ENCODE peak calls at places on chromosomes 2 and 18, in seven cellular contexts. One of them, this sample, is unnamed.

GRCh38 chr2:45944075-45944474 is 292.6 kb downstream of the PRKCE start:
- DNase-seq in H1: no peak
- DNase-seq in IMR-90: peak
- DNase-seq in mesenchymal stem cell: peak
- DNase-seq in trophoblast cell: peak
- DNase-seq in H9: no peak
- DNase-seq in neuronal stem cell: no peak
- DNase-seq in this sample: peak

GRCh38 chr18:79877163-79878091 is 74.0 kb downstream of the SLC66A2 start:
- DNase-seq in H1: no peak
- DNase-seq in H9: peak
- DNase-seq in trophoblast cell: no peak
- DNase-seq in IMR-90: no peak
- DNase-seq in mesenchymal stem cell: no peak
- DNase-seq in neuronal stem cell: no peak
- DNase-seq in this sample: peak

GRCh38 chr2:161206491-161207032 is 46.3 kb downstream of the TANK start:
- DNase-seq in trophoblast cell: no peak
- DNase-seq in mesenchymal stem cell: no peak
- DNase-seq in neuronal stem cell: no peak
- DNase-seq in IMR-90: no peak
- DNase-seq in H9: no peak
- DNase-seq in H1: no peak
- DNase-seq in this sample: no peak

GRCh38 chr2:29322011-29322410 is 206.8 kb downstream of the CLIP4 start:
- DNase-seq in H1: no peak
- DNase-seq in neuronal stem cell: no peak
- DNase-seq in trophoblast cell: no peak
- DNase-seq in H9: no peak
- DNase-seq in mesenchymal stem cell: no peak
- DNase-seq in IMR-90: no peak
- DNase-seq in this sample: no peak

GRCh38 chr18:28854964-28855363 is 678.0 kb upstream of the CDH2 start:
- DNase-seq in H1: no peak
- DNase-seq in IMR-90: peak
- DNase-seq in neuronal stem cell: no peak
- DNase-seq in H9: no peak
- DNase-seq in trophoblast cell: no peak
- DNase-seq in mesenchymal stem cell: peak
- DNase-seq in this sample: peak

GRCh38 chr18:75916641-75916982 is 489.1 kb upstream of the SMIM21 start:
- DNase-seq in H9: no peak
- DNase-seq in trophoblast cell: no peak
- DNase-seq in neuronal stem cell: no peak
- DNase-seq in mesenchymal stem cell: no peak
- DNase-seq in H1: no peak
- DNase-seq in IMR-90: no peak
- DNase-seq in this sample: no peak

GRCh38 chr2:199543606-199544172 is 86.0 kb upstream of the SATB2 start:
- DNase-seq in H1: no peak
- DNase-seq in trophoblast cell: no peak
- DNase-seq in mesenchymal stem cell: no peak
- DNase-seq in IMR-90: no peak
- DNase-seq in H9: no peak
- DNase-seq in neuronal stem cell: no peak
- DNase-seq in this sample: no peak

GRCh38 chr2:127355407-127356008 is 32.3 kb downstream of the MAP3K2 start:
- DNase-seq in H9: no peak
- DNase-seq in mesenchymal stem cell: peak
- DNase-seq in neuronal stem cell: no peak
- DNase-seq in H1: no peak
- DNase-seq in IMR-90: no peak
- DNase-seq in trophoblast cell: peak
- DNase-seq in this sample: peak

GRCh38 chr2:240435955-240436625 is 627 bp downstream of the GPC1 start:
- DNase-seq in trophoblast cell: peak
- DNase-seq in H9: no peak
- DNase-seq in IMR-90: peak
- DNase-seq in H1: no peak
- DNase-seq in neuronal stem cell: no peak
- DNase-seq in mesenchymal stem cell: peak
- DNase-seq in this sample: peak

GRCh38 chr2:179985163-179985820 is 21.8 kb downstream of the CWC22 start:
- DNase-seq in IMR-90: no peak
- DNase-seq in neuronal stem cell: no peak
- DNase-seq in H9: no peak
- DNase-seq in trophoblast cell: no peak
- DNase-seq in H1: no peak
- DNase-seq in mesenchymal stem cell: no peak
- DNase-seq in this sample: no peak

GRCh38 chr18:13513015-13513414 is 213.3 kb downstream of the FAM210A start:
- DNase-seq in trophoblast cell: no peak
- DNase-seq in IMR-90: no peak
- DNase-seq in mesenchymal stem cell: no peak
- DNase-seq in H9: no peak
- DNase-seq in neuronal stem cell: no peak
- DNase-seq in H1: no peak
- DNase-seq in this sample: peak

GRCh38 chr2:136022747-136023146 is 37.3 kb upstream of the DARS1 start:
- DNase-seq in IMR-90: no peak
- DNase-seq in neuronal stem cell: no peak
- DNase-seq in mesenchymal stem cell: peak
- DNase-seq in H1: no peak
- DNase-seq in H9: no peak
- DNase-seq in trophoblast cell: peak
- DNase-seq in this sample: no peak

GRCh38 chr2:136023416-136023815 is 38.0 kb upstream of the DARS1 start:
- DNase-seq in IMR-90: no peak
- DNase-seq in mesenchymal stem cell: no peak
- DNase-seq in H1: no peak
- DNase-seq in H9: no peak
- DNase-seq in trophoblast cell: no peak
- DNase-seq in neuronal stem cell: no peak
- DNase-seq in this sample: no peak

GRCh38 chr2:136025057-136025973 is 39.9 kb upstream of the DARS1 start:
- DNase-seq in H9: peak
- DNase-seq in mesenchymal stem cell: peak
- DNase-seq in IMR-90: peak
- DNase-seq in neuronal stem cell: peak
- DNase-seq in H1: peak
- DNase-seq in trophoblast cell: peak
- DNase-seq in this sample: peak

GRCh38 chr2:136024616-136025015 is 39.2 kb upstream of the DARS1 start:
- DNase-seq in IMR-90: peak
- DNase-seq in mesenchymal stem cell: no peak
- DNase-seq in H1: no peak
- DNase-seq in H9: no peak
- DNase-seq in trophoblast cell: peak
- DNase-seq in neuronal stem cell: no peak
- DNase-seq in this sample: no peak

GRCh38 chr2:136024185-136024584 is 38.8 kb upstream of the DARS1 start:
- DNase-seq in neuronal stem cell: no peak
- DNase-seq in mesenchymal stem cell: no peak
- DNase-seq in IMR-90: no peak
- DNase-seq in H9: no peak
- DNase-seq in H1: no peak
- DNase-seq in trophoblast cell: no peak
- DNase-seq in this sample: no peak
- H2BK120ac ChIP-seq in neuronal stem cell: no peak
- H2BK120ac ChIP-seq in mesenchymal stem cell: no peak
- H2BK120ac ChIP-seq in IMR-90: no peak
- H2BK120ac ChIP-seq in H9: no peak
- H2BK120ac ChIP-seq in H1: no peak
- H2BK120ac ChIP-seq in trophoblast cell: no peak
- H2BK120ac ChIP-seq in this sample: no peak

GRCh38 chr2:38201784-38202183 is 125.8 kb upstream of the CYP1B1 start:
- DNase-seq in H1: no peak
- DNase-seq in trophoblast cell: no peak
- DNase-seq in mesenchymal stem cell: peak
- DNase-seq in H9: no peak
- DNase-seq in IMR-90: peak
- DNase-seq in neuronal stem cell: no peak
- DNase-seq in this sample: no peak
- H2BK120ac ChIP-seq in H1: no peak
- H2BK120ac ChIP-seq in trophoblast cell: no peak
- H2BK120ac ChIP-seq in mesenchymal stem cell: no peak
- H2BK120ac ChIP-seq in H9: no peak
- H2BK120ac ChIP-seq in IMR-90: no peak
- H2BK120ac ChIP-seq in neuronal stem cell: no peak
- H2BK120ac ChIP-seq in this sample: no peak

GRCh38 chr18:31102020-31102684 is at the start of gene DSC2:
- DNase-seq in H1: peak
- DNase-seq in neuronal stem cell: peak
- DNase-seq in mesenchymal stem cell: peak
- DNase-seq in trophoblast cell: peak
- DNase-seq in IMR-90: no peak
- DNase-seq in H9: peak
- DNase-seq in this sample: peak

GRCh38 chr18:31104444-31104843 is 2.2 kb upstream of the DSC2 start:
- DNase-seq in neuronal stem cell: no peak
- DNase-seq in mesenchymal stem cell: no peak
- DNase-seq in H9: no peak
- DNase-seq in trophoblast cell: peak
- DNase-seq in H1: no peak
- DNase-seq in IMR-90: no peak
- DNase-seq in this sample: no peak

GRCh38 chr18:31101148-31102019 is 837 bp downstream of the DSC2 start:
- DNase-seq in H1: peak
- DNase-seq in mesenchymal stem cell: peak
- DNase-seq in trophoblast cell: peak
- DNase-seq in IMR-90: no peak
- DNase-seq in neuronal stem cell: peak
- DNase-seq in H9: peak
- DNase-seq in this sample: peak

GRCh38 chr18:31102941-31103340 is 720 bp upstream of the DSC2 start:
- DNase-seq in neuronal stem cell: no peak
- DNase-seq in H1: no peak
- DNase-seq in IMR-90: no peak
- DNase-seq in H9: no peak
- DNase-seq in mesenchymal stem cell: peak
- DNase-seq in trophoblast cell: peak
- DNase-seq in this sample: peak

DNA sequence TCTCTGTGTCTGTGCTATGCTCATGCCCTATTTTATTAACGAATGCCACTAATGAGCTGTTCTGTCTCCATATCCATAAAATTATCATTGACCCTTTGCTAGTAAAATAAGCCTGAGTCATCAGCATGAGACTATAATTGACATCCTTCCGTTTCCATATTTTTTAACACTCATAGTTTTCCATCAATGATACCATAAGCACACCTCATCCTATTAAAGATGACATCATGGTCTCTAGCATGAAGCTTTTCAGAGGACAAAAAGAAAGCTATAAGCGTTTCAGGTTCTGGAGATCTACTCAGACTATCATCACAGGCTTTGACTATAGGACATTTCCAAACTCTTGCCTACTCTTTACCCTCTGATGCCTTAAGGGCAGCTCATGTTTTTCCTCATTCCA is 1.2 kb upstream of the DSC2 start:
- DNase-seq in trophoblast cell: peak
- DNase-seq in mesenchymal stem cell: no peak
- DNase-seq in H1: no peak
- DNase-seq in IMR-90: no peak
- DNase-seq in neuronal stem cell: no peak
- DNase-seq in H9: no peak
- DNase-seq in this sample: peak
- H2BK120ac ChIP-seq in trophoblast cell: no peak
- H2BK120ac ChIP-seq in mesenchymal stem cell: no peak
- H2BK120ac ChIP-seq in H1: no peak
- H2BK120ac ChIP-seq in IMR-90: no peak
- H2BK120ac ChIP-seq in neuronal stem cell: no peak
- H2BK120ac ChIP-seq in H9: no peak
- H2BK120ac ChIP-seq in this sample: no peak

GRCh38 chr2:101415220-101415619 is 27.9 kb upstream of the CREG2 start:
- DNase-seq in mesenchymal stem cell: no peak
- DNase-seq in H1: no peak
- DNase-seq in trophoblast cell: no peak
- DNase-seq in IMR-90: no peak
- DNase-seq in H9: no peak
- DNase-seq in neuronal stem cell: no peak
- DNase-seq in this sample: no peak
- H2BK120ac ChIP-seq in mesenchymal stem cell: no peak
- H2BK120ac ChIP-seq in H1: no peak
- H2BK120ac ChIP-seq in trophoblast cell: no peak
- H2BK120ac ChIP-seq in IMR-90: no peak
- H2BK120ac ChIP-seq in H9: no peak
- H2BK120ac ChIP-seq in neuronal stem cell: no peak
- H2BK120ac ChIP-seq in this sample: no peak

GRCh38 chr2:142843731-142844130 is 33.7 kb upstream of the KYNU start:
- DNase-seq in H1: no peak
- DNase-seq in IMR-90: no peak
- DNase-seq in H9: no peak
- DNase-seq in trophoblast cell: no peak
- DNase-seq in mesenchymal stem cell: no peak
- DNase-seq in neuronal stem cell: peak
- DNase-seq in this sample: peak

GRCh38 chr2:142841788-142842187 is 35.7 kb upstream of the KYNU start:
- DNase-seq in H1: no peak
- DNase-seq in H9: no peak
- DNase-seq in trophoblast cell: no peak
- DNase-seq in IMR-90: peak
- DNase-seq in neuronal stem cell: no peak
- DNase-seq in mesenchymal stem cell: no peak
- DNase-seq in this sample: no peak

GRCh38 chr2:142840438-142840837 is 37.0 kb upstream of the KYNU start:
- DNase-seq in H1: no peak
- DNase-seq in H9: no peak
- DNase-seq in trophoblast cell: no peak
- DNase-seq in mesenchymal stem cell: no peak
- DNase-seq in IMR-90: no peak
- DNase-seq in neuronal stem cell: no peak
- DNase-seq in this sample: no peak

GRCh38 chr2:142842369-142842768 is 35.1 kb upstream of the KYNU start:
- DNase-seq in mesenchymal stem cell: no peak
- DNase-seq in H1: no peak
- DNase-seq in trophoblast cell: no peak
- DNase-seq in IMR-90: no peak
- DNase-seq in neuronal stem cell: no peak
- DNase-seq in H9: no peak
- DNase-seq in this sample: no peak
- H2BK120ac ChIP-seq in mesenchymal stem cell: no peak
- H2BK120ac ChIP-seq in H1: no peak
- H2BK120ac ChIP-seq in trophoblast cell: no peak
- H2BK120ac ChIP-seq in IMR-90: no peak
- H2BK120ac ChIP-seq in neuronal stem cell: no peak
- H2BK120ac ChIP-seq in H9: no peak
- H2BK120ac ChIP-seq in this sample: no peak